ENCODE peak calls at places on chromosomes 1 and 21, in five cellular contexts. M is CD8-positive, alpha-beta T cell; D is heart right ventricle; K is left ventricle myocardium inferior; Y is PC-3. L is an unnamed sample.

GRCh38 chr1:40979241-40980067 is at the start of gene CTPS1:
- DNase-seq in M (peak), D (peak), K (peak), Y (peak), L (peak)

GRCh38 chr1:22750671-22751016 is 40.0 kb downstream of the EPHB2 start:
- DNase-seq in M (no peak), D (no peak), K (no peak), Y (peak), L (no peak)

GRCh38 chr1:12165342-12165741 is 1.4 kb upstream of the TNFRSF1B start:
- DNase-seq in M (no peak), D (no peak), K (no peak), Y (no peak), L (no peak)

GRCh38 chr1:235336903-235337302 is 8.5 kb downstream of the GGPS1 start:
- DNase-seq in M (no peak), D (no peak), K (no peak), Y (no peak), L (no peak)

GRCh38 chr1:180229483-180230415 is at the start of gene LHX4:
- DNase-seq in M (no peak), D (peak), K (no peak), Y (peak), L (no peak)

GRCh38 chr1:43952731-43953350 is 6.1 kb downstream of the IPO13 start:
- DNase-seq in M (no peak), D (no peak), K (no peak), Y (no peak), L (no peak)

GRCh38 chr21:37787456-37787855 is 128.8 kb downstream of the KCNJ6 start:
- DNase-seq in M (no peak), D (no peak), K (no peak), Y (peak), L (no peak)

GRCh38 chr1:155286544-155286943 is 9.3 kb downstream of the HCN3 start:
- DNase-seq in M (no peak), D (no peak), K (no peak), Y (no peak), L (no peak)

GRCh38 chr1:31413405-31414005 is 492 bp downstream of the SERINC2 start:
- DNase-seq in M (peak), D (peak), K (peak), Y (peak), L (peak)

GRCh38 chr1:198391666-198392065 is 148.8 kb downstream of the ATP6V1G3 start:
- DNase-seq in M (no peak), D (no peak), K (no peak), Y (no peak), L (no peak)

GRCh38 chr1:172762087-172762486 is 103.2 kb downstream of the FASLG start:
- DNase-seq in M (no peak), D (no peak), K (no peak), Y (no peak), L (no peak)

GRCh38 chr1:40982721-40983120 is 3.2 kb downstream of the CTPS1 start:
- DNase-seq in M (no peak), D (no peak), K (no peak), Y (no peak), L (no peak)

GRCh38 chr21:27450216-27450615 is 483.3 kb upstream of the ADAMTS5 start:
- DNase-seq in M (no peak), D (no peak), K (no peak), Y (no peak), L (no peak)

GRCh38 chr1:153697191-153697872 is 18.8 kb downstream of the NPR1 start:
- DNase-seq in M (no peak), D (peak), K (peak), Y (peak), L (peak)
- H3K27ac ChIP-seq in M (no peak), D (peak), K (peak), Y (peak), L (peak)

DNA sequence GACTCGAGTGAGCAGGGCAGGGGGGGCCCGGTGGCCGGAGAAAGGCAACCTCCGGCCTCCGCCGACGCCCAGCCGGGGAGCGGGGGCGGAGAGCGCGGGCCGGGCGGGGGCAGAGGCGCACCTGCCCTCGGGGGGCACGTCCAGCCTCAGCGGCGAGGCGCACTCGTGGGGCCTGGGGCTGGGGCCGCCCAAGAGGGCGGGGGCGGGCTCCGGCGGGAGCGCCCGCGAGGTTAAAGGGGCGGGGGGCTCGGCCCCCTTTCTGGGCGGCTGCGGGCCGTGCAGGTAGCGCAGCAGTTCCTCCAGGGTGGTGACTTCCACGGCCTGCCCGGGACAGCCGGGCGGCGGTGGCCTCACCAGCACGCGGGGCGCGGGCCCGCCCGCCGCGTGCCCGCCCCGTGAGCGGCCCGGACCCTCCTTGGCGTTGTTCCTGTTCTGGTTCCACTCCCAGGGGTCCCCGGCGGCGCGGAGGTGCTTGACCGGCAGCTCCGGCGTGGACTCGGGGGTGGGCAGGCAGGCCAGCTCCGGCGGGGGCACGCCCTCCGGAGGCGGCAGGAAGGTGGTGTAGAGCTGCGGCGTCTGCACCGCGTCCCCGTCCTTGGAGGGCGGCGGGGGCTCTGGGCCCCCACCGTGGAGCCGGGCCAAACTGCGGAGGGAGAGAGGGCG is 13.6 kb downstream of the SEMA6C start:
- DNase-seq in M (no peak), D (no peak), K (no peak), Y (no peak), L (peak)
- H3K27ac ChIP-seq in M (no peak), D (no peak), K (peak), Y (no peak), L (no peak)

GRCh38 chr1:66316464-66317155 is 217.3 kb upstream of the SGIP1 start:
- DNase-seq in M (no peak), D (no peak), K (no peak), Y (no peak), L (no peak)

GRCh38 chr1:66313446-66313845 is 220.5 kb upstream of the SGIP1 start:
- DNase-seq in M (no peak), D (no peak), K (no peak), Y (no peak), L (no peak)

GRCh38 chr1:66320231-66320630 is 213.7 kb upstream of the SGIP1 start:
- DNase-seq in M (no peak), D (no peak), K (no peak), Y (no peak), L (no peak)

GRCh38 chr1:66315675-66316074 is 218.3 kb upstream of the SGIP1 start:
- DNase-seq in M (no peak), D (no peak), K (no peak), Y (peak), L (no peak)

GRCh38 chr1:66317156-66317543 is 216.8 kb upstream of the SGIP1 start:
- DNase-seq in M (no peak), D (no peak), K (no peak), Y (no peak), L (no peak)
- H3K27ac ChIP-seq in M (no peak), D (no peak), K (peak), Y (no peak), L (peak)

GRCh38 chr1:64126581-64126980 is 76.8 kb upstream of the UBE2U start:
- DNase-seq in M (no peak), D (no peak), K (no peak), Y (no peak), L (no peak)

GRCh38 chr1:64127297-64127696 is 76.1 kb upstream of the UBE2U start:
- DNase-seq in M (no peak), D (no peak), K (no peak), Y (no peak), L (no peak)

GRCh38 chr1:64131155-64131554 is 72.3 kb upstream of the UBE2U start:
- DNase-seq in M (no peak), D (no peak), K (no peak), Y (no peak), L (no peak)

GRCh38 chr1:64133036-64133435 is 70.4 kb upstream of the UBE2U start:
- DNase-seq in M (no peak), D (no peak), K (no peak), Y (peak), L (no peak)

DNA sequence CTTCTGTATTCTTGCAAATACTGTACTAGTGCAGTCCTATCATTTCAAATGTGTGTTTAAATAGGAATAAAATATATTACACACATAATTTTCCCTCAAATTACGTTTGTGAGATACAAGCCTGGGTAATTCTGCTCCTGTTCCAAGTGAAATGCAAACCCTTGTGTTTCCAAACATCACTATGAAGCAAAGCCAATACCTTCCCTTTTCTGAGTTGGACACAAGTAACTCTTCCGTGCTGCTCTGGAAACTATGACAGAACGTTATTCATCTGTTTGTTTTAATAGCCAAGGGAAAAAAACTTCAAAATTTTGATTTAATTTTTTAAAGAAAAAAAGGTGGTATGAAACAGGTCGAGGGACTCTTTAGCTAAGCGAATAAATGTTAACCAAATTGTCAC is 73.7 kb upstream of the UBE2U start:
- DNase-seq in M (no peak), D (no peak), K (no peak), Y (no peak), L (no peak)
- H3K27ac ChIP-seq in M (no peak), D (no peak), K (no peak), Y (no peak), L (no peak)

L was measured in right cardiac atrium.